ENCODE peak calls at places on chromosomes 6 and 20, in nine cellular contexts. One of them, this sample, is unnamed. For H3K36me3 and H3K27me3, the result is how much of the 10 kb centered on the place peaks cover.

GRCh38 chr6:21953831-21954801 is 342.7 kb downstream of the PRL start:
- DNase-seq in mesendoderm: peak
- DNase-seq in pancreas: no peak
- DNase-seq in psoas muscle: no peak
- DNase-seq in breast epithelium: no peak
- DNase-seq in cardiac muscle cell: peak
- DNase-seq in mammary epithelial cell: peak
- DNase-seq in heart right ventricle: peak
- DNase-seq in testis: no peak
- DNase-seq in this sample: no peak

GRCh38 chr6:118813795-118814194 is 80.2 kb upstream of the ASF1A start:
- DNase-seq in mesendoderm: no peak
- DNase-seq in pancreas: no peak
- DNase-seq in psoas muscle: no peak
- DNase-seq in breast epithelium: no peak
- DNase-seq in cardiac muscle cell: peak
- DNase-seq in mammary epithelial cell: peak
- DNase-seq in heart right ventricle: no peak
- DNase-seq in testis: no peak
- DNase-seq in this sample: no peak

GRCh38 chr20:62064788-62065668 is 653 bp downstream of the TAF4 start:
- DNase-seq in mesendoderm: no peak
- DNase-seq in pancreas: peak
- DNase-seq in psoas muscle: no peak
- DNase-seq in breast epithelium: peak
- DNase-seq in cardiac muscle cell: no peak
- DNase-seq in mammary epithelial cell: no peak
- DNase-seq in heart right ventricle: no peak
- DNase-seq in testis: no peak
- DNase-seq in this sample: peak

GRCh38 chr6:46184114-46184513 is 13.3 kb upstream of the ENPP5 start:
- DNase-seq in mesendoderm: peak
- DNase-seq in pancreas: no peak
- DNase-seq in psoas muscle: no peak
- DNase-seq in breast epithelium: no peak
- DNase-seq in cardiac muscle cell: peak
- DNase-seq in mammary epithelial cell: peak
- DNase-seq in heart right ventricle: no peak
- DNase-seq in testis: no peak
- DNase-seq in this sample: no peak

GRCh38 chr20:1811621-1812498 is 83.3 kb upstream of the SIRPA start:
- DNase-seq in mesendoderm: peak
- DNase-seq in pancreas: no peak
- DNase-seq in psoas muscle: no peak
- DNase-seq in breast epithelium: no peak
- DNase-seq in cardiac muscle cell: no peak
- DNase-seq in mammary epithelial cell: peak
- DNase-seq in heart right ventricle: no peak
- DNase-seq in testis: no peak
- DNase-seq in this sample: peak

GRCh38 chr6:16369989-16370388 is 131.6 kb downstream of the GMPR start:
- DNase-seq in mesendoderm: no peak
- DNase-seq in pancreas: no peak
- DNase-seq in psoas muscle: no peak
- DNase-seq in breast epithelium: no peak
- DNase-seq in cardiac muscle cell: no peak
- DNase-seq in mammary epithelial cell: no peak
- DNase-seq in heart right ventricle: no peak
- DNase-seq in testis: no peak
- DNase-seq in this sample: no peak

GRCh38 chr6:152295346-152295745 is 341.8 kb downstream of the SYNE1 start:
- DNase-seq in mesendoderm: no peak
- DNase-seq in pancreas: no peak
- DNase-seq in psoas muscle: no peak
- DNase-seq in breast epithelium: no peak
- DNase-seq in cardiac muscle cell: peak
- DNase-seq in mammary epithelial cell: peak
- DNase-seq in heart right ventricle: no peak
- DNase-seq in testis: no peak
- DNase-seq in this sample: no peak

GRCh38 chr6:106098383-106099234 is 12.5 kb downstream of the PRDM1 start:
- DNase-seq in mesendoderm: peak
- DNase-seq in pancreas: peak
- DNase-seq in psoas muscle: no peak
- DNase-seq in breast epithelium: no peak
- DNase-seq in cardiac muscle cell: peak
- DNase-seq in mammary epithelial cell: peak
- DNase-seq in heart right ventricle: peak
- DNase-seq in testis: peak
- DNase-seq in this sample: no peak

GRCh38 chr6:2753743-2754142 is 3.0 kb upstream of the MYLK4 start:
- DNase-seq in mesendoderm: no peak
- DNase-seq in pancreas: no peak
- DNase-seq in psoas muscle: no peak
- DNase-seq in breast epithelium: no peak
- DNase-seq in cardiac muscle cell: no peak
- DNase-seq in mammary epithelial cell: no peak
- DNase-seq in heart right ventricle: no peak
- DNase-seq in testis: no peak
- DNase-seq in this sample: no peak

GRCh38 chr20:63639093-63639860 is 12.4 kb upstream of the GMEB2 start:
- DNase-seq in mesendoderm: no peak
- DNase-seq in pancreas: no peak
- DNase-seq in psoas muscle: no peak
- DNase-seq in breast epithelium: no peak
- DNase-seq in cardiac muscle cell: no peak
- DNase-seq in mammary epithelial cell: no peak
- DNase-seq in heart right ventricle: peak
- DNase-seq in testis: no peak
- DNase-seq in this sample: no peak

GRCh38 chr20:47315339-47315662 is 41.2 kb downstream of the ZMYND8 start:
- DNase-seq in mesendoderm: peak
- DNase-seq in pancreas: no peak
- DNase-seq in psoas muscle: peak
- DNase-seq in breast epithelium: no peak
- DNase-seq in cardiac muscle cell: no peak
- DNase-seq in mammary epithelial cell: no peak
- DNase-seq in heart right ventricle: no peak
- DNase-seq in testis: no peak
- DNase-seq in this sample: peak

GRCh38 chr6:128327890-128328289 is 192.5 kb downstream of the PTPRK start:
- DNase-seq in mesendoderm: peak
- DNase-seq in pancreas: no peak
- DNase-seq in psoas muscle: no peak
- DNase-seq in breast epithelium: no peak
- DNase-seq in cardiac muscle cell: peak
- DNase-seq in mammary epithelial cell: no peak
- DNase-seq in heart right ventricle: no peak
- DNase-seq in testis: peak
- DNase-seq in this sample: no peak

GRCh38 chr20:49819702-49820101 is 7.1 kb downstream of the SLC9A8 start:
- DNase-seq in mesendoderm: no peak
- DNase-seq in pancreas: no peak
- DNase-seq in psoas muscle: no peak
- DNase-seq in breast epithelium: no peak
- DNase-seq in cardiac muscle cell: no peak
- DNase-seq in mammary epithelial cell: no peak
- DNase-seq in heart right ventricle: no peak
- DNase-seq in testis: no peak
- DNase-seq in this sample: no peak

GRCh38 chr20:37344506-37345338 is 1.2 kb upstream of the SRC start:
- DNase-seq in mesendoderm: peak
- DNase-seq in pancreas: peak
- DNase-seq in psoas muscle: no peak
- DNase-seq in breast epithelium: no peak
- DNase-seq in cardiac muscle cell: no peak
- DNase-seq in mammary epithelial cell: peak
- DNase-seq in heart right ventricle: no peak
- DNase-seq in testis: no peak
- DNase-seq in this sample: peak

DNA sequence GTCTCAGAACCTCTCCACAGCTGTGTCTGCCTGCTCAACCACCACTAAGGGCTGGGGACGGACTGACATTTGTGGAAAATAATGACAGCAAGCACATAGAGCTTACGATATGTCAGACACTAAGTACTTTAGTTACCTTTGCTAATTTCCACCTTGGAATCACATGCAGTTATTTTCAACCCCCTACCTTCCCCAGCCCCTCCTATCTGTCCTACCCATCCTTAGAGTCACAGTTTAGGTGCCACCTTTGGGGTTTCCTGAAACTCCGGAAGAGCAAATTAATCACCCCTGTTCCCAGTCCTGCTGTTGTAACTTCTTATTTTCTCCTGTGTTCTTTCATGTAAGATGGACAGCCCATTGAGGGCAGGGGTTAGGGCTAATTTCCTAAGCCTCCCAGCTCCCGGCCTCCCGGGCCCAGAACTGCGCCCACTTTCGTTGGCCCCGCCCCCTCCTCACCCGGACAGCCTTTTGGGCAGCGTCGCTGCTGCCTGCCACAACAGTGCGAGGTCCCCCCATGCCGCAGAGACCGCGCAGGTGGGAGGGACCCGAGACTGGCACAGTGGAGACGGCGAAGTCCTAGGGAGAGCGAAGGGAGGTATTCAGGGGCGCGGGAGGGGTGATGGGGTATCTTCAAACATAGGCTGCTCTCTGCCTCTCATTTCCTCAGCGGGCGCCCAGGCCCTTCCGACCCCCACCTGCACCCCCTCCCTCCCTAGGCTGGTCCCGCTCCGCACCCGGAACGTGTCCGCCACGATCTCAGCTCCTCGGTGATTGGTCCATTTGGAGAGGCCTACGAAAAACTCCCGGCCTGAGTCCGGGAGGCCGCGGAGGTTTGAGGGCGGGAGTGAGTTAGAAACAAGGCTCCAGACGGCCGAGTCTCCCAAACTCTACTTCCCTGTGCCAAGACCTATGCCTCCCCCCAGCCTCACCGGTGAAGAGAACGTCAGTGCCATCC is 1.1 kb downstream of the DDAH2 start:
- DNase-seq in mesendoderm: no peak
- DNase-seq in pancreas: peak
- DNase-seq in psoas muscle: no peak
- DNase-seq in breast epithelium: no peak
- DNase-seq in cardiac muscle cell: no peak
- DNase-seq in mammary epithelial cell: no peak
- DNase-seq in heart right ventricle: no peak
- DNase-seq in testis: no peak
- DNase-seq in this sample: peak
- H3K4me3 ChIP-seq in mesendoderm: no peak
- H3K4me3 ChIP-seq in pancreas: no peak
- H3K4me3 ChIP-seq in psoas muscle: peak
- H3K4me3 ChIP-seq in breast epithelium: peak
- H3K4me3 ChIP-seq in cardiac muscle cell: no peak
- H3K4me3 ChIP-seq in mammary epithelial cell: no peak
- H3K4me3 ChIP-seq in heart right ventricle: peak
- H3K4me3 ChIP-seq in testis: peak
- H3K4me3 ChIP-seq in this sample: no peak

DNA sequence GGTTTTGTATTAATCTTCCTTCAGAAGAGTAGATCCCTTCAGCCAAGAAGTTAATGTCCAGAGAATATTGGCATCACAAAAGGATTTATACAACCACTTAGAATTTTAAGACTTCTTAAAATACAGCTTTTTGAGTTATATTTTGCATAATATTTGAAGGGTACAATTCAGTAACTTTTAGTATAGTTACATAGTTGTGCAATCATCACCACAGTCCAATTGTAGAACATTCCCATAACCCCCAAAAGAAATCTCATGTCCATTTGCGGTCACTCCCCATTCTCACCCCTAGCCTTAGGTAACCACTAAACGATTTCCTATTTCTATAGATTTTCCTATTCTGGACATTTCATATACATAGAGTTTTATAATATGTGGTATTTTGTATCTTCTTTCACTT is 126.4 kb downstream of the MAP3K4 start:
- DNase-seq in mesendoderm: no peak
- DNase-seq in pancreas: no peak
- DNase-seq in psoas muscle: no peak
- DNase-seq in breast epithelium: no peak
- DNase-seq in cardiac muscle cell: no peak
- DNase-seq in mammary epithelial cell: no peak
- DNase-seq in heart right ventricle: no peak
- DNase-seq in testis: no peak
- DNase-seq in this sample: no peak
- H3K36me3 ChIP-seq in mesendoderm: under half
- H3K36me3 ChIP-seq in pancreas: under half
- H3K36me3 ChIP-seq in psoas muscle: under half
- H3K36me3 ChIP-seq in breast epithelium: under half
- H3K36me3 ChIP-seq in cardiac muscle cell: under half
- H3K36me3 ChIP-seq in mammary epithelial cell: under half
- H3K36me3 ChIP-seq in heart right ventricle: half or more
- H3K36me3 ChIP-seq in testis: under half
- H3K36me3 ChIP-seq in this sample: under half

GRCh38 chr20:51797357-51798025 is 4.8 kb downstream of the SALL4 start:
- DNase-seq in mesendoderm: peak
- DNase-seq in pancreas: no peak
- DNase-seq in psoas muscle: no peak
- DNase-seq in breast epithelium: no peak
- DNase-seq in cardiac muscle cell: peak
- DNase-seq in mammary epithelial cell: no peak
- DNase-seq in heart right ventricle: no peak
- DNase-seq in testis: no peak
- DNase-seq in this sample: peak

GRCh38 chr20:51800769-51801219 is 1.5 kb downstream of the SALL4 start:
- DNase-seq in mesendoderm: peak
- DNase-seq in pancreas: peak
- DNase-seq in psoas muscle: no peak
- DNase-seq in breast epithelium: no peak
- DNase-seq in cardiac muscle cell: peak
- DNase-seq in mammary epithelial cell: peak
- DNase-seq in heart right ventricle: peak
- DNase-seq in testis: peak
- DNase-seq in this sample: peak

GRCh38 chr20:51801220-51801991 is 915 bp downstream of the SALL4 start:
- DNase-seq in mesendoderm: peak
- DNase-seq in pancreas: peak
- DNase-seq in psoas muscle: no peak
- DNase-seq in breast epithelium: no peak
- DNase-seq in cardiac muscle cell: peak
- DNase-seq in mammary epithelial cell: no peak
- DNase-seq in heart right ventricle: no peak
- DNase-seq in testis: no peak
- DNase-seq in this sample: peak

GRCh38 chr20:51800132-51800721 is 2.1 kb downstream of the SALL4 start:
- DNase-seq in mesendoderm: peak
- DNase-seq in pancreas: peak
- DNase-seq in psoas muscle: peak
- DNase-seq in breast epithelium: peak
- DNase-seq in cardiac muscle cell: peak
- DNase-seq in mammary epithelial cell: peak
- DNase-seq in heart right ventricle: peak
- DNase-seq in testis: peak
- DNase-seq in this sample: peak

GRCh38 chr20:51799586-51799985 is 2.7 kb downstream of the SALL4 start:
- DNase-seq in mesendoderm: no peak
- DNase-seq in pancreas: no peak
- DNase-seq in psoas muscle: no peak
- DNase-seq in breast epithelium: no peak
- DNase-seq in cardiac muscle cell: no peak
- DNase-seq in mammary epithelial cell: no peak
- DNase-seq in heart right ventricle: no peak
- DNase-seq in testis: no peak
- DNase-seq in this sample: peak
- H3K27me3 ChIP-seq in mesendoderm: under half
- H3K27me3 ChIP-seq in pancreas: under half
- H3K27me3 ChIP-seq in psoas muscle: under half
- H3K27me3 ChIP-seq in breast epithelium: under half
- H3K27me3 ChIP-seq in cardiac muscle cell: under half
- H3K27me3 ChIP-seq in mammary epithelial cell: under half
- H3K27me3 ChIP-seq in heart right ventricle: half or more
- H3K27me3 ChIP-seq in testis: under half
- H3K27me3 ChIP-seq in this sample: under half

GRCh38 chr6:1347187-1347560 is 35.3 kb downstream of the FOXQ1 start:
- DNase-seq in mesendoderm: peak
- DNase-seq in pancreas: no peak
- DNase-seq in psoas muscle: no peak
- DNase-seq in breast epithelium: no peak
- DNase-seq in cardiac muscle cell: no peak
- DNase-seq in mammary epithelial cell: no peak
- DNase-seq in heart right ventricle: no peak
- DNase-seq in testis: no peak
- DNase-seq in this sample: no peak
- H3K4me3 ChIP-seq in mesendoderm: no peak
- H3K4me3 ChIP-seq in pancreas: no peak
- H3K4me3 ChIP-seq in psoas muscle: no peak
- H3K4me3 ChIP-seq in breast epithelium: no peak
- H3K4me3 ChIP-seq in cardiac muscle cell: no peak
- H3K4me3 ChIP-seq in mammary epithelial cell: no peak
- H3K4me3 ChIP-seq in heart right ventricle: no peak
- H3K4me3 ChIP-seq in testis: no peak
- H3K4me3 ChIP-seq in this sample: no peak